ENCODE peak calls at places on chromosome 18, in nine cellular contexts. N is adipocyte, Z is aorta, A is Panc1, M is H7, Y is ovary, Q is left ventricle myocardium inferior, U is PC-3, I is SJSA1. W is an unnamed sample. For H3K27me3, the result is how much of the 10 kb centered on the place peaks cover.

GRCh38 chr18:62828091-62828640 is 112.8 kb downstream of the PHLPP1 start:
- DNase-seq in A (no peak), I (no peak), Z (no peak), U (no peak), N (no peak), Y (no peak), Q (no peak), M (no peak), W (peak)

GRCh38 chr18:13608791-13609552 is 117.4 kb downstream of the FAM210A start:
- DNase-seq in M (no peak), Q (no peak), Z (no peak), N (no peak), A (no peak), Y (no peak), U (no peak), I (no peak), W (no peak)

GRCh38 chr18:8721094-8721669 is 15.8 kb downstream of the MTCL1 start:
- DNase-seq in Z (no peak), U (no peak), N (no peak), M (no peak), Y (no peak), I (no peak), A (no peak), Q (no peak), W (no peak)

GRCh38 chr18:11587846-11588245 is 21.6 kb upstream of the SLC35G4 start:
- DNase-seq in N (no peak), A (no peak), I (no peak), Q (no peak), M (no peak), Y (no peak), Z (no peak), U (no peak), W (no peak)

GRCh38 chr18:76824754-76825153 is 2.4 kb downstream of the ZNF236 start:
- DNase-seq in A (no peak), N (no peak), I (no peak), Q (no peak), U (no peak), Y (no peak), M (no peak), Z (no peak), W (no peak)

GRCh38 chr18:73681912-73682311 is 465.7 kb downstream of the FBXO15 start:
- DNase-seq in Q (no peak), Y (no peak), Z (no peak), A (no peak), I (no peak), U (no peak), M (no peak), N (no peak), W (no peak)

GRCh38 chr18:10131036-10131774 is 217.4 kb downstream of the VAPA start:
- DNase-seq in Q (no peak), I (no peak), Y (no peak), A (no peak), Z (no peak), N (no peak), M (peak), U (no peak), W (no peak)

GRCh38 chr18:21117385-21118135 is 5.9 kb upstream of the ROCK1 start:
- DNase-seq in U (no peak), Z (no peak), A (no peak), Q (no peak), Y (no peak), M (no peak), I (no peak), N (peak), W (peak)

GRCh38 chr18:36187138-36187825 is at the start of gene MOCOS:
- DNase-seq in N (peak), Z (peak), Y (peak), I (peak), A (no peak), M (peak), U (peak), Q (peak), W (peak)

GRCh38 chr18:54671291-54671881 is 80.3 kb downstream of the DYNAP start:
- DNase-seq in A (no peak), M (peak), U (peak), Q (no peak), Y (no peak), N (peak), Z (no peak), I (no peak), W (no peak)

GRCh38 chr18:14100503-14101286 is 31.5 kb downstream of the ZNF519 start:
- DNase-seq in M (no peak), Z (no peak), Y (no peak), U (no peak), I (no peak), Q (no peak), A (no peak), N (no peak), W (no peak)

GRCh38 chr18:33660696-33661310 is 82.8 kb downstream of the ASXL3 start:
- DNase-seq in A (no peak), Y (no peak), I (no peak), Z (no peak), U (no peak), N (no peak), M (no peak), Q (no peak), W (no peak)

GRCh38 chr18:31990823-31991222 is 27.8 kb upstream of the RNF125 start:
- DNase-seq in U (no peak), Z (no peak), M (no peak), N (no peak), Y (no peak), Q (no peak), I (no peak), A (no peak), W (no peak)

GRCh38 chr18:77977331-77977730 is 727.7 kb downstream of the GALR1 start:
- DNase-seq in N (no peak), Z (no peak), M (no peak), Y (no peak), U (no peak), Q (no peak), I (no peak), A (no peak), W (no peak)

GRCh38 chr18:49562481-49563129 is 748 bp downstream of the LIPG start:
- DNase-seq in M (peak), Z (no peak), U (no peak), Q (no peak), Y (no peak), N (no peak), I (no peak), A (no peak), W (no peak)

GRCh38 chr18:70288171-70288850 is 534 bp upstream of the SOCS6 start:
- DNase-seq in U (peak), N (peak), I (peak), A (no peak), Y (peak), Q (peak), Z (peak), M (peak), W (peak)

GRCh38 chr18:11998182-11998581 is 16.9 kb downstream of the IMPA2 start:
- DNase-seq in Q (peak), U (no peak), N (no peak), Z (peak), M (no peak), A (no peak), I (no peak), Y (no peak), W (peak)

GRCh38 chr18:59517446-59518171 is 158.5 kb upstream of the LMAN1 start:
- DNase-seq in M (peak), U (peak), Y (no peak), Z (no peak), I (no peak), Q (no peak), N (peak), A (no peak), W (no peak)

GRCh38 chr18:31424383-31424988 is 23.1 kb upstream of the DSG3 start:
- DNase-seq in A (peak), I (peak), U (peak), Y (peak), N (no peak), Z (no peak), M (peak), Q (no peak), W (peak)

GRCh38 chr18:45670281-45670962 is 53.6 kb upstream of the SLC14A1 start:
- DNase-seq in I (no peak), M (no peak), N (no peak), U (no peak), Z (no peak), Y (no peak), Q (no peak), A (no peak), W (no peak)

GRCh38 chr18:30352551-30353168 is 689.9 kb downstream of the DSC3 start:
- DNase-seq in Z (no peak), Y (no peak), M (no peak), U (no peak), Q (no peak), N (no peak), A (no peak), I (no peak), W (no peak)

GRCh38 chr18:72941001-72941400 is 73.2 kb upstream of the NETO1 start:
- DNase-seq in N (peak), A (no peak), Y (no peak), I (no peak), Z (no peak), M (no peak), Q (no peak), U (peak), W (no peak)

GRCh38 chr18:61541673-61542072 is 208.4 kb downstream of the CDH20 start:
- DNase-seq in M (no peak), Z (no peak), I (no peak), Y (no peak), U (no peak), Q (no peak), N (no peak), A (no peak), W (no peak)

GRCh38 chr18:23226930-23227728 is 91.8 kb downstream of the CABLES1 start:
- DNase-seq in Q (peak), I (no peak), N (peak), U (peak), Z (peak), M (no peak), A (no peak), Y (peak), W (no peak)

GRCh38 chr18:45617284-45617683 is 2.0 kb downstream of the SLC14A2 start:
- DNase-seq in I (peak), A (no peak), Z (peak), U (peak), M (no peak), Y (peak), Q (peak), N (peak), W (peak)

GRCh38 chr18:58139627-58140026 is 95.6 kb downstream of the NEDD4L start:
- DNase-seq in I (no peak), N (no peak), M (peak), Z (no peak), Y (no peak), Q (no peak), A (no peak), U (no peak), W (no peak)
- H3K27me3 ChIP-seq in I (under half), N (under half), M (under half), Z (under half), Y (under half), Q (under half), A (under half), U (under half), W (under half)

GRCh38 chr18:80188643-80189010 is 58.7 kb downstream of the PARD6G start:
- DNase-seq in U (no peak), I (no peak), Z (peak), M (peak), Y (peak), A (no peak), N (no peak), Q (no peak), W (no peak)
- H3K27me3 ChIP-seq in U (under half), I (under half), Z (under half), M (under half), Y (under half), A (under half), N (under half), Q (under half), W (under half)

GRCh38 chr18:2410688-2411087 is 160.6 kb downstream of the METTL4 start:
- DNase-seq in I (no peak), U (peak), M (no peak), Q (no peak), Z (no peak), Y (no peak), A (no peak), N (no peak), W (no peak)

GRCh38 chr18:2413352-2413751 is 158.0 kb downstream of the METTL4 start:
- DNase-seq in Z (no peak), U (no peak), I (no peak), M (no peak), N (no peak), Y (no peak), Q (no peak), A (no peak), W (no peak)

GRCh38 chr18:2409906-2410305 is 161.4 kb downstream of the METTL4 start:
- DNase-seq in A (no peak), N (no peak), U (no peak), Z (no peak), I (no peak), Y (no peak), M (no peak), Q (no peak), W (no peak)

GRCh38 chr18:2412261-2412660 is 159.0 kb downstream of the METTL4 start:
- DNase-seq in I (no peak), U (no peak), Z (no peak), Q (no peak), M (no peak), N (no peak), A (no peak), Y (no peak), W (no peak)

GRCh38 chr18:2411381-2411977 is 159.8 kb downstream of the METTL4 start:
- DNase-seq in N (peak), M (no peak), U (peak), A (no peak), Z (no peak), I (no peak), Q (no peak), Y (no peak), W (no peak)
- H3K27me3 ChIP-seq in N (under half), M (under half), U (under half), A (under half), Z (under half), I (under half), Q (under half), Y (under half), W (under half)

GRCh38 chr18:400466-400865 is 100.0 kb downstream of the COLEC12 start:
- DNase-seq in U (no peak), I (peak), N (peak), M (no peak), A (no peak), Z (no peak), Y (no peak), Q (no peak), W (no peak)
- H3K27me3 ChIP-seq in U (under half), I (under half), N (under half), M (under half), A (under half), Z (under half), Y (under half), Q (under half), W (under half)

DNA sequence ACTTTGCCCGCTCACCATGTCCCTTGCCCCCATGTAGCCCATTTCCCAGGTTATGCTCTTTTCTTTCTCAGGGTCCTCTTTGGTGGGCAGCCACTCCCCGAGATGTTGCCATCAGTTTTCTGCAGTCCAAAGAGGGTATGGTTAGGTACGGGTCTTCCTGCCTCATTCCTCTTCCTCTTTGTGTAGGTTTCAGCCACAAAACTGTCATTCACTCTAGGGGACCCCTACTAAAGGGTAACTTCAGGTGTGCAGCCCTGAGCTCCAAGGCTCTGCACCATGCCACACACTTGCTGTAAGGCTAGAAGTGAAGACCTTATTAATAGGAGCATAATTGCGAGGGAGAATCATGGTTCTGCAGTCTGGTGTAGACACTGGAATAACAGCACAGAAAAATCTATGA is 99.8 kb upstream of the ZNF397 start:
- DNase-seq in Z (no peak), M (no peak), I (no peak), U (no peak), Y (no peak), N (no peak), Q (no peak), A (no peak), W (no peak)
- H3K27me3 ChIP-seq in Z (under half), M (under half), I (under half), U (under half), Y (under half), N (under half), Q (under half), A (under half), W (under half)

W was measured in body of pancreas.